ENCODE peak calls at places on chromosomes 5 and 9, in four cellular contexts. Q is non-pigmented ciliary epithelial cell, Y is fibroblast of lung, N is choroid plexus epithelial cell. V is an unnamed sample.

GRCh38 chr5:58025825-58026224 is 434.1 kb downstream of the PLK2 start:
- DNase-seq in Q (no peak), Y (no peak), N (no peak), V (no peak)

GRCh38 chr5:59496524-59497134 is 396.9 kb downstream of the PDE4D start:
- DNase-seq in Q (no peak), Y (no peak), N (peak), V (peak)

GRCh38 chr5:97163790-97164285 is 19.2 kb downstream of the RIOK2 start:
- DNase-seq in Q (no peak), Y (no peak), N (no peak), V (no peak)

GRCh38 chr5:32170303-32171170 is 3.6 kb downstream of the GOLPH3 start:
- DNase-seq in Q (peak), Y (peak), N (peak), V (no peak)

GRCh38 chr5:95861221-95861857 is 38.8 kb upstream of the GLRX start:
- DNase-seq in Q (peak), Y (peak), N (peak), V (peak)

GRCh38 chr9:33287087-33287490 is 3.2 kb upstream of the NFX1 start:
- DNase-seq in Q (peak), Y (peak), N (peak), V (peak)

GRCh38 chr5:179376701-179377420 is 31.6 kb upstream of the ADAMTS2 start:
- DNase-seq in Q (no peak), Y (no peak), N (no peak), V (no peak)

GRCh38 chr5:59158165-59158564 is 575.3 kb downstream of the RAB3C start:
- DNase-seq in Q (no peak), Y (no peak), N (no peak), V (peak)

GRCh38 chr5:540215-541147 is 16.2 kb upstream of the SLC9A3 start:
- DNase-seq in Q (no peak), Y (no peak), N (no peak), V (no peak)

GRCh38 chr5:80646926-80647325 is 7.5 kb upstream of the MSH3 start:
- DNase-seq in Q (no peak), Y (no peak), N (no peak), V (no peak)

GRCh38 chr5:172479034-172479783 is 24.9 kb upstream of the SH3PXD2B start:
- DNase-seq in Q (peak), Y (peak), N (peak), V (peak)

V was measured in fibroblast of pulmonary artery.